ENCODE peak calls at places on chromosomes 12 and 14, in nine cellular contexts. E is ACHN; F is activated effector memory CD4-positive, alpha-beta T cell treated with Interleukin-2 at 50 U/mL for 16 hours; Y is C1 segment of cervical spinal cord; Z is naive thymus-derived CD8-positive, alpha-beta T cell; H is AG04449; S is activated T-helper 1 cell treated with anti-CD3 and anti-CD28 coated beads, Interleukin-12 subunit alpha, Interleukin-12 subunit beta, Interleukin-2, Interleukin-4 antibody, amounts not matched to agents 30 ng/mL and 10 ng/mL and 1 ng/mL, durations not matched to agents 14 hours and 24 hours and 36 hours; D is RPMI7951; X is NCI-H1417. A is an unnamed sample.

GRCh38 chr12:103773109-103773905 is 67.7 kb downstream of the NT5DC3 start:
- DNase-seq in Y (no peak), X (no peak), E (no peak), Z (no peak), D (no peak), S (no peak), H (no peak), F (no peak), A (no peak)

GRCh38 chr14:83463500-83464098 is 1929.9 kb upstream of the SEL1L start:
- DNase-seq in H (no peak), Z (no peak), Y (no peak), S (no peak), D (peak), E (peak), F (no peak), X (peak), A (no peak)

GRCh38 chr14:52895000-52895399 is 55.9 kb downstream of the FERMT2 start:
- DNase-seq in Z (no peak), F (no peak), X (no peak), E (no peak), Y (no peak), H (no peak), S (no peak), D (peak), A (no peak)

GRCh38 chr14:49464885-49465284 is 121.3 kb downstream of the RPS29 start:
- DNase-seq in H (no peak), D (no peak), F (no peak), S (no peak), Z (no peak), X (no peak), Y (no peak), E (peak), A (no peak)

GRCh38 chr14:73058923-73059311 is 583 bp downstream of the RBM25 start:
- DNase-seq in E (peak), H (no peak), X (no peak), S (peak), Z (no peak), F (no peak), D (peak), Y (peak), A (peak)

GRCh38 chr14:106228541-106229158 is 702.3 kb downstream of the TMEM121 start:
- DNase-seq in D (no peak), Z (peak), X (no peak), F (peak), Y (no peak), E (no peak), H (no peak), S (no peak), A (no peak)

GRCh38 chr14:65095633-65096205 is 6.6 kb downstream of the MAX start:
- DNase-seq in S (no peak), E (no peak), Y (peak), H (peak), X (no peak), D (peak), F (no peak), Z (no peak), A (peak)

GRCh38 chr14:32203928-32204357 is 874 bp upstream of the RNU6-8 start:
- DNase-seq in H (no peak), F (no peak), D (no peak), Y (no peak), S (no peak), Z (no peak), X (peak), E (peak), A (peak)

GRCh38 chr12:132071837-132072384 is 72.2 kb downstream of the DDX51 start:
- DNase-seq in D (no peak), Y (no peak), H (no peak), Z (no peak), S (no peak), F (no peak), X (no peak), E (peak), A (no peak)

GRCh38 chr14:75842624-75843023 is 139.2 kb downstream of the TGFB3 start:
- DNase-seq in Z (no peak), H (no peak), E (no peak), D (no peak), Y (no peak), X (no peak), F (no peak), S (no peak), A (no peak)

GRCh38 chr14:53044486-53044885 is 93.6 kb upstream of the FERMT2 start:
- DNase-seq in S (no peak), Y (no peak), Z (no peak), D (peak), E (no peak), X (no peak), F (no peak), H (peak), A (no peak)

GRCh38 chr12:114360485-114360884 is 45.5 kb downstream of the TBX5 start:
- DNase-seq in D (no peak), X (no peak), S (no peak), F (no peak), Z (no peak), Y (no peak), H (no peak), E (no peak), A (no peak)

GRCh38 chr14:56730468-56731145 is 79.7 kb downstream of the OTX2 start:
- DNase-seq in X (no peak), S (no peak), Y (no peak), D (no peak), E (no peak), H (no peak), Z (no peak), F (no peak), A (no peak)

GRCh38 chr14:67570453-67570852 is 29.6 kb downstream of the PIGH start:
- DNase-seq in Y (no peak), H (no peak), F (no peak), Z (no peak), E (no peak), S (no peak), D (no peak), X (no peak), A (no peak)